ENCODE peak calls at places on chromosomes 11 and 22, in four cellular contexts. One of them, this sample, is unnamed.

GRCh38 chr11:95289378-95289777 is 58.4 kb upstream of the SESN3 start:
- DNase-seq in naive thymus-derived CD4-positive, alpha-beta T cell: no peak
- DNase-seq in right cardiac atrium: no peak
- DNase-seq in AG04450: no peak
- DNase-seq in this sample: no peak

GRCh38 chr11:73962097-73962705 is 11.4 kb downstream of the DNAJB13 start:
- DNase-seq in naive thymus-derived CD4-positive, alpha-beta T cell: no peak
- DNase-seq in right cardiac atrium: no peak
- DNase-seq in AG04450: no peak
- DNase-seq in this sample: no peak

GRCh38 chr22:44143117-44143495 is 37.6 kb upstream of the PARVG start:
- DNase-seq in naive thymus-derived CD4-positive, alpha-beta T cell: no peak
- DNase-seq in right cardiac atrium: no peak
- DNase-seq in AG04450: no peak
- DNase-seq in this sample: no peak

GRCh38 chr22:27746918-27747317 is 54.6 kb downstream of the MN1 start:
- DNase-seq in naive thymus-derived CD4-positive, alpha-beta T cell: no peak
- DNase-seq in right cardiac atrium: no peak
- DNase-seq in AG04450: no peak
- DNase-seq in this sample: no peak

GRCh38 chr11:17414317-17414737 is 25.9 kb upstream of the KCNJ11 start:
- DNase-seq in naive thymus-derived CD4-positive, alpha-beta T cell: no peak
- DNase-seq in right cardiac atrium: no peak
- DNase-seq in AG04450: no peak
- DNase-seq in this sample: no peak

GRCh38 chr22:45976351-45977002 is 485 bp downstream of the WNT7B start:
- DNase-seq in naive thymus-derived CD4-positive, alpha-beta T cell: no peak
- DNase-seq in right cardiac atrium: no peak
- DNase-seq in AG04450: no peak
- DNase-seq in this sample: no peak

GRCh38 chr22:38834991-38835390 is 8.8 kb downstream of the NPTXR start:
- DNase-seq in naive thymus-derived CD4-positive, alpha-beta T cell: no peak
- DNase-seq in right cardiac atrium: no peak
- DNase-seq in AG04450: no peak
- DNase-seq in this sample: no peak

GRCh38 chr22:44217346-44217745 is 36.6 kb downstream of the PARVG start:
- DNase-seq in naive thymus-derived CD4-positive, alpha-beta T cell: no peak
- DNase-seq in right cardiac atrium: no peak
- DNase-seq in AG04450: no peak
- DNase-seq in this sample: no peak

GRCh38 chr22:24230911-24231656 is 13.8 kb downstream of the GGT5 start:
- DNase-seq in naive thymus-derived CD4-positive, alpha-beta T cell: peak
- DNase-seq in right cardiac atrium: peak
- DNase-seq in AG04450: no peak
- DNase-seq in this sample: peak

GRCh38 chr22:27962268-27963191 is 43.5 kb upstream of the PITPNB start:
- DNase-seq in naive thymus-derived CD4-positive, alpha-beta T cell: no peak
- DNase-seq in right cardiac atrium: peak
- DNase-seq in AG04450: no peak
- DNase-seq in this sample: no peak

GRCh38 chr11:67248653-67249052 is 17.6 kb upstream of the GRK2 start:
- DNase-seq in naive thymus-derived CD4-positive, alpha-beta T cell: no peak
- DNase-seq in right cardiac atrium: peak
- DNase-seq in AG04450: no peak
- DNase-seq in this sample: no peak

GRCh38 chr11:111427471-111427912 is 48.4 kb upstream of the POU2AF1 start:
- DNase-seq in naive thymus-derived CD4-positive, alpha-beta T cell: no peak
- DNase-seq in right cardiac atrium: no peak
- DNase-seq in AG04450: no peak
- DNase-seq in this sample: no peak

GRCh38 chr11:71221851-71222250 is 30.5 kb downstream of the SHANK2 start:
- DNase-seq in naive thymus-derived CD4-positive, alpha-beta T cell: no peak
- DNase-seq in right cardiac atrium: no peak
- DNase-seq in AG04450: no peak
- DNase-seq in this sample: no peak

GRCh38 chr11:2691355-2691761 is 8.4 kb downstream of the KCNQ1OT1 start:
- DNase-seq in naive thymus-derived CD4-positive, alpha-beta T cell: no peak
- DNase-seq in right cardiac atrium: no peak
- DNase-seq in AG04450: no peak
- DNase-seq in this sample: no peak

GRCh38 chr11:123585206-123585605 is 69.2 kb downstream of the SCN3B start:
- DNase-seq in naive thymus-derived CD4-positive, alpha-beta T cell: no peak
- DNase-seq in right cardiac atrium: no peak
- DNase-seq in AG04450: no peak
- DNase-seq in this sample: no peak

GRCh38 chr11:111376453-111376871 is 2.6 kb downstream of the POU2AF1 start:
- DNase-seq in naive thymus-derived CD4-positive, alpha-beta T cell: no peak
- DNase-seq in right cardiac atrium: no peak
- DNase-seq in AG04450: no peak
- DNase-seq in this sample: no peak

GRCh38 chr22:42906605-42907338 is 49.7 kb upstream of the ARFGAP3 start:
- DNase-seq in naive thymus-derived CD4-positive, alpha-beta T cell: no peak
- DNase-seq in right cardiac atrium: peak
- DNase-seq in AG04450: no peak
- DNase-seq in this sample: no peak

GRCh38 chr11:82732734-82733443 is 775 bp downstream of the FAM181B start:
- DNase-seq in naive thymus-derived CD4-positive, alpha-beta T cell: peak
- DNase-seq in right cardiac atrium: peak
- DNase-seq in AG04450: no peak
- DNase-seq in this sample: no peak

GRCh38 chr22:25644122-25644521 is 79.6 kb downstream of the GRK3 start:
- DNase-seq in naive thymus-derived CD4-positive, alpha-beta T cell: no peak
- DNase-seq in right cardiac atrium: peak
- DNase-seq in AG04450: no peak
- DNase-seq in this sample: no peak

GRCh38 chr11:68750197-68750987 is 928 bp downstream of the TESMIN start:
- DNase-seq in naive thymus-derived CD4-positive, alpha-beta T cell: peak
- DNase-seq in right cardiac atrium: peak
- DNase-seq in AG04450: no peak
- DNase-seq in this sample: peak

GRCh38 chr11:14107071-14107470 is 144.5 kb downstream of the SPON1 start:
- DNase-seq in naive thymus-derived CD4-positive, alpha-beta T cell: no peak
- DNase-seq in right cardiac atrium: no peak
- DNase-seq in AG04450: no peak
- DNase-seq in this sample: no peak

GRCh38 chr11:15055620-15056356 is 17.6 kb upstream of the CALCB start:
- DNase-seq in naive thymus-derived CD4-positive, alpha-beta T cell: no peak
- DNase-seq in right cardiac atrium: no peak
- DNase-seq in AG04450: no peak
- DNase-seq in this sample: no peak

GRCh38 chr22:32334640-32335365 is 22.9 kb upstream of the RFPL3 start:
- DNase-seq in naive thymus-derived CD4-positive, alpha-beta T cell: no peak
- DNase-seq in right cardiac atrium: no peak
- DNase-seq in AG04450: no peak
- DNase-seq in this sample: no peak

GRCh38 chr11:12757416-12757815 is 83.2 kb downstream of the TEAD1 start:
- DNase-seq in naive thymus-derived CD4-positive, alpha-beta T cell: no peak
- DNase-seq in right cardiac atrium: no peak
- DNase-seq in AG04450: no peak
- DNase-seq in this sample: no peak

GRCh38 chr11:82763167-82763566 is 29.5 kb upstream of the FAM181B start:
- DNase-seq in naive thymus-derived CD4-positive, alpha-beta T cell: no peak
- DNase-seq in right cardiac atrium: no peak
- DNase-seq in AG04450: no peak
- DNase-seq in this sample: no peak

GRCh38 chr11:19713221-19714092 is 820 bp downstream of the NAV2 start:
- DNase-seq in naive thymus-derived CD4-positive, alpha-beta T cell: no peak
- DNase-seq in right cardiac atrium: peak
- DNase-seq in AG04450: no peak
- DNase-seq in this sample: peak

GRCh38 chr22:48894064-48894671 is 933.5 kb downstream of the BRD1 start:
- DNase-seq in naive thymus-derived CD4-positive, alpha-beta T cell: no peak
- DNase-seq in right cardiac atrium: no peak
- DNase-seq in AG04450: no peak
- DNase-seq in this sample: no peak

GRCh38 chr11:131824766-131825165 is 454.4 kb downstream of the NTM start:
- DNase-seq in naive thymus-derived CD4-positive, alpha-beta T cell: no peak
- DNase-seq in right cardiac atrium: no peak
- DNase-seq in AG04450: no peak
- DNase-seq in this sample: no peak

GRCh38 chr11:44645832-44646231 is 80.4 kb downstream of the CD82 start:
- DNase-seq in naive thymus-derived CD4-positive, alpha-beta T cell: no peak
- DNase-seq in right cardiac atrium: no peak
- DNase-seq in AG04450: no peak
- DNase-seq in this sample: no peak

GRCh38 chr11:2515401-2516275 is 70.8 kb downstream of the KCNQ1 start:
- DNase-seq in naive thymus-derived CD4-positive, alpha-beta T cell: no peak
- DNase-seq in right cardiac atrium: peak
- DNase-seq in AG04450: no peak
- DNase-seq in this sample: no peak

DNA sequence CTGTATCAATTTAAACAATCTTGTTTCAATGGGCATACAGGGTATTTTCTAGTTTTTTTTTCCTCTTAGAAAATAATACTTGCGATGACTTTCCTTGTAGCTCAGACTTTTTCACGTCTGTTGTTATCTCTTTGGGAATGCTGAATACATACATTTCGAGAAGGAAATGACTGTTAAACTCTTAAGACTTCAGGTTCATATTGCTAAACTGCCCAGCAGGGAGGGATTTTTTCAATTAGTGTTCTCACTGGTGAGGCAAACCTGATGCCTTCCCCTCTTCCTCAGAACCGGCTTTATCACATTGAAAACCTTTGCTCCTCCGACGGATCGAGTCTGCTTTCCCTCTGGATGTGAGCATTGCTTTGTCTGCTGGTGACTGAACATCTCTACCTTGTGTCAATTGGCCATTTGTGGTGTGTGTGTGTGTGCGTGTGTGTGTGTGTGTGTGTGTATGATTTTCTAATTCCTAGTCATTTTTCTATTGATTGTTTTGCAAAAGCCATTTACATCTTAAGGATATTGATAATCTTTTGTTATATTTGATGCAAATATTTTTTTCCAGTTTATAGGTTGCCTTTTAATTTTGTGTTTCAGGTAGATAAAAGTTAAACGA is 6.6 kb downstream of the NEAT1 start:
- DNase-seq in naive thymus-derived CD4-positive, alpha-beta T cell: no peak
- DNase-seq in right cardiac atrium: no peak
- DNase-seq in AG04450: no peak
- DNase-seq in this sample: peak
- H3K27ac ChIP-seq in naive thymus-derived CD4-positive, alpha-beta T cell: peak
- H3K27ac ChIP-seq in right cardiac atrium: peak
- H3K27ac ChIP-seq in AG04450: peak
- H3K27ac ChIP-seq in this sample: peak

DNA sequence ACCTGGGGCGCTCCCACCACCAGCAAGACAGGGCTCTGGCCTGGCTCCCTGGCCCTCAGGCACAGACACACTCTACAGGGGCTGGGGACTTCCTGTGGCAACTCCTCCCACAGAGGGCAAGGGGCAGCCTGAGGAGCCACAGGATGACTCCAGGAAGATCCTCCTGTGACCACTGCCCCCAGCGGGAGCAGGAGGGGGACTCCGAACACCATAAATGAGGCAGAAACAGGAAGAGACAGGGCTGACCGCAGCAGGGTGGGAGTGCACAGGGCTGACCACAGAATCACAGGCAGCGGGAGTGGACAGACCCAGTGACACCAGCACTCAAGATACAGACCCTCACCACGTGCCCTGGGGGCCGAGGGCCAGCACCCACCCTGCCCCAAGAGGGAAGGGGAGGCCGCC is 10.8 kb downstream of the ARAP1 start:
- DNase-seq in naive thymus-derived CD4-positive, alpha-beta T cell: no peak
- DNase-seq in right cardiac atrium: peak
- DNase-seq in AG04450: no peak
- DNase-seq in this sample: no peak
- H3K27ac ChIP-seq in naive thymus-derived CD4-positive, alpha-beta T cell: peak
- H3K27ac ChIP-seq in right cardiac atrium: no peak
- H3K27ac ChIP-seq in AG04450: no peak
- H3K27ac ChIP-seq in this sample: peak

GRCh38 chr22:29201722-29202230 is 3.9 kb upstream of the EMID1 start:
- DNase-seq in naive thymus-derived CD4-positive, alpha-beta T cell: no peak
- DNase-seq in right cardiac atrium: no peak
- DNase-seq in AG04450: no peak
- DNase-seq in this sample: no peak
- H3K27ac ChIP-seq in naive thymus-derived CD4-positive, alpha-beta T cell: no peak
- H3K27ac ChIP-seq in right cardiac atrium: no peak
- H3K27ac ChIP-seq in AG04450: no peak
- H3K27ac ChIP-seq in this sample: no peak

DNA sequence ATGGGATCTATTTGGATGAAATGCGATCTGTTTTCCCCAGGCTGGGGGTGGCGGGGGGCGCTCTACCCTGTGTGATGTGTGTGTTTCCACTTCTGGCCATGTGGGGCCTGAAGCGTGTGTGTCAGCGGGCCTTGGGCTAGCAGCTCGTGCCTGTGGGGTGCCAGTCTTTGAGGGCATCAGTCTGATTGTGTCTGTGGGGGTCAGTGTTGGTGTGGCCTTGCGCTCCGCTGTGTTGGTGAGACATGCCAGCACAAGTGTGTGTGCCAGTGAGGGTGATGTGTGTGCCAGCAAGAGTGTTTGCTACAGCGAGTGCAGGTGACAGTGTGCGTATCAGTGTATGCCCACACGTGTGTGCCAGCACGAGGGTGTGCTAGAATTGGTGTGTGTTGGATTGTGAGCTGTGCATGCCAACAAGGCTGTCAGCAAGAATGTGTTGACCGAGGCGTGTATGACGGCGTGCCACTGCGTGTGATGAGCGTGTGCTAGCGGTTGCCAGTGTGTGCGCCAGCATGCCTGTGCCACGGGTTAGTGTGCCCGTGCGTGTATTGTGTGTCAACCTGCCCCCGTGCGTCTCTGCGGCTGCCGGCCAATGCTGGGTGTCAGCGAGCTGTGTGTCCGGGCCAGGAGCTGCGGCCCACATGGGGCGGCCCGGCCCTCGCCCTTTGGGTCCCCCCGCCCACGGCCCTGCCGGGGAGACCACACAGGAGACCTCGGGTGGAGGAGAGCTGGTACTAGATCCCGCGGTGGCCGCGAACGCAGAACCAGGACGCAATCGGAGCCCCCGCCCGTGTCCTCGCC is 519 bp downstream of the ARRB1 start:
- DNase-seq in naive thymus-derived CD4-positive, alpha-beta T cell: peak
- DNase-seq in right cardiac atrium: peak
- DNase-seq in AG04450: no peak
- DNase-seq in this sample: peak
- H3K27ac ChIP-seq in naive thymus-derived CD4-positive, alpha-beta T cell: peak
- H3K27ac ChIP-seq in right cardiac atrium: peak
- H3K27ac ChIP-seq in AG04450: peak
- H3K27ac ChIP-seq in this sample: peak

DNA sequence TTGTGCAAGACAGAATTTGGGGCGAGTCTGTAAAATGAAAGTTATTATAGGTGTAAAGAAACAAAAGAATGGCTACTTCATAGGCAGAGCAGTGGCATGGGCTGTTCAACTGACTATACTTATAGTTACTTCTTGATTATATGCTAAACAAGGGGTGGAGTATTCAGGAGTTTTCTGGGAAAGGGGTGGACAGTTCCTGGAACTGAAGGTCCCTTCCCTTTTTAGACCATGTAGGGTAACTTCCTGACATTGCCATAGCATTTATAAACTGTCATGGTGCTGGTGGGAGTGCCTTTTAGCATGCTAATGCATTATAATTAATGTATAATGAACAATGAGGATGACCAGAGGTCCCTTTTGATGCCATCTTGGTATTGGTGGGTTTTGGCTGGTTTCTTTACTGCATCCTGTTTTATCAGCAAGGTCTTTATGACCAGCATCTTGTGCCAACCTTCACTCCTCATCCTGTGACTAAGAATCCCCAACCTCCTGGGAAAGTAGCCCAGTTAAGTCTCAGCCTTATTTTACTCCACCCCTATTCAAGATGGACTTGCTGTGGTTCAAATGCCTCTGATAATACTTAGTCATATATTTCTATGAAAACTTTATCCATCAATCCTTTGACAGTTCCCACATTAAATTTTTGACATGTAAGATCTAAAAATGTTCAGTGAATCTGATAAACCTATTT is 118.6 kb downstream of the ARHGAP42 start:
- DNase-seq in naive thymus-derived CD4-positive, alpha-beta T cell: no peak
- DNase-seq in right cardiac atrium: no peak
- DNase-seq in AG04450: no peak
- DNase-seq in this sample: no peak
- H3K27ac ChIP-seq in naive thymus-derived CD4-positive, alpha-beta T cell: no peak
- H3K27ac ChIP-seq in right cardiac atrium: no peak
- H3K27ac ChIP-seq in AG04450: no peak
- H3K27ac ChIP-seq in this sample: no peak

This sample was measured in CD4-positive, alpha-beta memory T cell.